ENCODE peak calls at places on chromosomes 13 and 19, in four cellular contexts. W, E, F and T are unnamed samples.

GRCh38 chr19:48896191-48896720 is 2.3 kb downstream of the TULP2 start:
- DNase-seq in E (no peak), F (peak), W (peak), T (no peak)

GRCh38 chr19:1252221-1252817 is 3.9 kb downstream of the MIDN start:
- DNase-seq in F (peak), E (peak), W (peak), T (peak)

GRCh38 chr13:100542546-100543156 is 45.9 kb downstream of the GGACT start:
- DNase-seq in W (no peak), E (peak), F (no peak), T (peak)

GRCh38 chr19:16587031-16588023 is 15.1 kb upstream of the SLC35E1 start:
- DNase-seq in F (peak), E (peak), W (peak), T (no peak)

GRCh38 chr19:48283908-48284307 is 14.0 kb downstream of the ZNF114 start:
- DNase-seq in W (no peak), F (no peak), E (peak), T (no peak)

GRCh38 chr13:100128373-100128772 is 39.5 kb downstream of the PCCA start:
- DNase-seq in F (no peak), E (peak), W (no peak), T (peak)

GRCh38 chr13:109868583-109869311 is 82.4 kb upstream of the IRS2 start:
- DNase-seq in E (peak), F (no peak), W (no peak), T (peak)

GRCh38 chr19:5867201-5868136 is 2.9 kb downstream of the FUT5 start:
- DNase-seq in F (no peak), W (no peak), E (no peak), T (no peak)

GRCh38 chr13:39419866-39420265 is 183.1 kb downstream of the LHFPL6 start:
- DNase-seq in W (no peak), E (no peak), F (no peak), T (no peak)

GRCh38 chr19:32070101-32070500 is 275.3 kb upstream of the ZNF507 start:
- DNase-seq in W (no peak), F (no peak), E (no peak), T (no peak)

GRCh38 chr19:38209671-38210457 is 14.2 kb downstream of the DPF1 start:
- DNase-seq in W (no peak), E (no peak), F (no peak), T (no peak)

GRCh38 chr13:29474991-29475390 is 120.5 kb downstream of the SLC7A1 start:
- DNase-seq in E (peak), F (no peak), W (no peak), T (no peak)

GRCh38 chr19:28403698-28404099 is 809.3 kb downstream of the UQCRFS1 start:
- DNase-seq in E (no peak), W (no peak), F (no peak), T (no peak)

GRCh38 chr19:54439174-54439851 is 9.7 kb upstream of the LENG8 start:
- DNase-seq in E (peak), F (no peak), W (peak), T (no peak)

GRCh38 chr13:20901668-20902437 is 693 bp downstream of the XPO4 start:
- DNase-seq in F (peak), W (no peak), E (peak), T (peak)

GRCh38 chr19:16351133-16351809 is 26.6 kb downstream of the KLF2 start:
- DNase-seq in F (no peak), E (peak), W (no peak), T (no peak)

GRCh38 chr13:108728370-108728769 is 99.0 kb downstream of the MYO16 start:
- DNase-seq in W (no peak), E (peak), F (no peak), T (peak)

GRCh38 chr19:1748703-1749341 is 4.5 kb upstream of the ONECUT3 start:
- DNase-seq in W (no peak), E (no peak), F (no peak), T (no peak)

GRCh38 chr13:62280590-62280989 is 864.9 kb upstream of the PCDH20 start:
- DNase-seq in F (no peak), E (no peak), W (no peak), T (no peak)

GRCh38 chr19:8580710-8581281 is 3.6 kb upstream of the MYO1F start:
- DNase-seq in E (peak), W (peak), F (peak), T (peak)

GRCh38 chr19:29378126-29378525 is 147.7 kb upstream of the VSTM2B start:
- DNase-seq in F (no peak), W (no peak), E (no peak), T (no peak)

GRCh38 chr19:42563352-42564210 is 31.1 kb downstream of the CEACAM8 start:
- DNase-seq in W (peak), E (peak), F (no peak), T (peak)

GRCh38 chr19:39307233-39307821 is 11.1 kb downstream of the IFNL1 start:
- DNase-seq in F (no peak), W (no peak), E (no peak), T (no peak)

GRCh38 chr13:35923347-35923746 is 207.8 kb downstream of the DCLK1 start:
- DNase-seq in W (no peak), F (no peak), E (peak), T (peak)

GRCh38 chr13:113565526-113566226 is 18.9 kb upstream of the TFDP1 start:
- DNase-seq in W (no peak), E (no peak), F (no peak), T (no peak)

GRCh38 chr13:99386911-99387788 is 80.0 kb upstream of the GPR183 start:
- DNase-seq in W (peak), E (peak), F (peak), T (peak)

GRCh38 chr13:89496478-89496877 is 1825.3 kb downstream of the SLITRK5 start:
- DNase-seq in F (no peak), W (no peak), E (no peak), T (no peak)

GRCh38 chr19:30046522-30046921 is 104.5 kb downstream of the URI1 start:
- DNase-seq in E (no peak), F (no peak), W (no peak), T (no peak)

GRCh38 chr13:27040826-27041108 is 130.8 kb downstream of the USP12 start:
- DNase-seq in F (no peak), W (no peak), E (no peak), T (no peak)

GRCh38 chr19:40355975-40356680 is 7.6 kb downstream of the PLD3 start:
- DNase-seq in E (no peak), F (no peak), W (no peak), T (no peak)

GRCh38 chr19:35357867-35358573 is at the start of gene FFAR3:
- DNase-seq in E (no peak), F (no peak), W (no peak), T (no peak)